ENCODE peak calls at places on chromosome X, in five cellular contexts. W is fibroblast of pulmonary artery, F is kidney epithelial cell, C is foreskin fibroblast, M is astrocyte of the spinal cord. N is an unnamed sample.

GRCh38 chrX:10173331-10173900 is 16.6 kb downstream of the CLCN4 start:
- DNase-seq in W (peak), F (peak), C (peak), M (peak), N (no peak)

GRCh38 chrX:105307762-105308161 is 87.3 kb upstream of the TEX13A start:
- DNase-seq in W (peak), F (no peak), C (peak), M (peak), N (no peak)

GRCh38 chrX:3142259-3143042 is 101.2 kb downstream of the ARSF start:
- DNase-seq in W (no peak), F (no peak), C (no peak), M (no peak), N (no peak)

GRCh38 chrX:30713061-30713525 is 59.9 kb downstream of the GK start:
- DNase-seq in W (peak), F (peak), C (peak), M (peak), N (no peak)

GRCh38 chrX:4656419-4656818 is 943.0 kb upstream of the PRKX start:
- DNase-seq in W (no peak), F (no peak), C (no peak), M (no peak), N (no peak)

GRCh38 chrX:65657659-65658058 is 9.8 kb upstream of the MSN start:
- DNase-seq in W (no peak), F (no peak), C (no peak), M (no peak), N (no peak)

GRCh38 chrX:10288400-10288799 is 131.6 kb downstream of the CLCN4 start:
- DNase-seq in W (peak), F (no peak), C (no peak), M (peak), N (no peak)

GRCh38 chrX:120365320-120365719 is 3.4 kb downstream of the ATP1B4 start:
- DNase-seq in W (peak), F (no peak), C (no peak), M (no peak), N (no peak)

GRCh38 chrX:49876750-49877149 is 2.5 kb upstream of the USP27X start:
- DNase-seq in W (peak), F (no peak), C (no peak), M (peak), N (no peak)

GRCh38 chrX:153958605-153959004 is 13.0 kb downstream of the HCFC1 start:
- DNase-seq in W (no peak), F (no peak), C (no peak), M (no peak), N (no peak)

GRCh38 chrX:41153453-41153852 is 68.2 kb downstream of the USP9X start:
- DNase-seq in W (no peak), F (no peak), C (peak), M (peak), N (no peak)

GRCh38 chrX:2691543-2692220 is 587 bp downstream of the CD99 start:
- DNase-seq in W (peak), F (no peak), C (no peak), M (peak), N (no peak)

GRCh38 chrX:132631579-132632232 is 142.9 kb upstream of the MBNL3 start:
- DNase-seq in W (peak), F (no peak), C (no peak), M (peak), N (no peak)

GRCh38 chrX:133913009-133913408 is 72.4 kb downstream of the GPC3 start:
- DNase-seq in W (no peak), F (no peak), C (no peak), M (no peak), N (no peak)

GRCh38 chrX:154298312-154298711 is 2.7 kb downstream of the TKTL1 start:
- DNase-seq in W (no peak), F (no peak), C (no peak), M (no peak), N (no peak)

GRCh38 chrX:149841929-149842328 is 39.1 kb upstream of the MAGEA8 start:
- DNase-seq in W (no peak), F (no peak), C (no peak), M (no peak), N (no peak)

GRCh38 chrX:2343413-2343812 is 157.4 kb downstream of the DHRSX start:
- DNase-seq in W (no peak), F (no peak), C (no peak), M (no peak), N (no peak)

GRCh38 chrX:9352683-9353430 is 112.0 kb upstream of the TBL1X start:
- DNase-seq in W (peak), F (no peak), C (peak), M (peak), N (no peak)

GRCh38 chrX:148380614-148381561 is 119.5 kb upstream of the AFF2 start:
- DNase-seq in W (no peak), F (peak), C (no peak), M (no peak), N (no peak)

GRCh38 chrX:32530802-32531403 is 680.4 kb downstream of the DMD start:
- DNase-seq in W (peak), F (peak), C (no peak), M (peak), N (no peak)

GRCh38 chrX:30085571-30085970 is 129.8 kb upstream of the MAGEB2 start:
- DNase-seq in W (no peak), F (no peak), C (no peak), M (no peak), N (no peak)

GRCh38 chrX:154458116-154458953 is at the start of gene PLXNA3:
- DNase-seq in W (no peak), F (no peak), C (no peak), M (no peak), N (no peak)

GRCh38 chrX:152245231-152245630 is 106.9 kb upstream of the MAGEA10 start:
- DNase-seq in W (no peak), F (no peak), C (no peak), M (peak), N (no peak)

GRCh38 chrX:46325312-46325877 is 219.8 kb downstream of the ZNF674 start:
- DNase-seq in W (peak), F (peak), C (peak), M (peak), N (no peak)

GRCh38 chrX:110131031-110131430 is 128.1 kb downstream of the TMEM164 start:
- DNase-seq in W (no peak), F (no peak), C (no peak), M (no peak), N (no peak)

GRCh38 chrX:103467156-103467555 is 52.1 kb downstream of the RAB40A start:
- DNase-seq in W (no peak), F (no peak), C (no peak), M (no peak), N (no peak)
- TF ChIP-seq CTCF in W (no peak), F (no peak), C (no peak), M (no peak), N (no peak)

GRCh38 chrX:44945736-44946135 is 72.7 kb downstream of the KDM6A start:
- DNase-seq in W (no peak), F (no peak), C (no peak), M (no peak), N (no peak)
- TF ChIP-seq CTCF in W (no peak), F (no peak), C (no peak), M (peak), N (no peak)

GRCh38 chrX:42855262-42855661 is 77.3 kb upstream of the PPP1R2C start:
- DNase-seq in W (no peak), F (no peak), C (no peak), M (no peak), N (no peak)
- TF ChIP-seq CTCF in W (no peak), F (no peak), C (no peak), M (no peak), N (no peak)

DNA sequence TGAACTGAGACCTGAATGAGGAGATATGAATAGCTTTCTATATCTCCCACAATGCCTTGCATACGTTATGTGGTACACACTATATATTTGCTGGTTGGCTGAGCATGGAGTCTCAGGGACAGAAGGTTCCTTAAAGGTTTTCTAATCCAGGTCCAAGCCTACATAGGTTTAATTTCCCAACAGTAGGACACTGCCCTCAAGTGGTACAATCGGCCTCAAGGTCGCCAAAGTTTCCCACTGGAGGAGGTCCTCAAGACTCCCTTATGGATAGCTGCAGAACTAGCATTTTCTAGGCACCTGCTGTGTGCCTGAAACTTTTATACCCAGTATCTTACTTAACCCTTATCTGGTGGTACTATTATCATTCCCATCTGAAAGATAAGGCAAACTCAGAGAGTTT is 21.0 kb upstream of the EFNB1 start:
- DNase-seq in W (no peak), F (no peak), C (no peak), M (peak), N (no peak)
- TF ChIP-seq CTCF in W (peak), F (peak), C (peak), M (peak), N (peak)

GRCh38 chrX:95318882-95319281 is 1365.8 kb upstream of the DIAPH2 start:
- DNase-seq in W (no peak), F (no peak), C (no peak), M (no peak), N (no peak)
- TF ChIP-seq CTCF in W (no peak), F (no peak), C (no peak), M (peak), N (no peak)

N was measured in osteocyte.